ENCODE peak calls at places on chromosomes 7 and 10, in four cellular contexts. C is retinal pigment epithelial cell, M is GM23338, R is tibial nerve. P is an unnamed sample.

GRCh38 chr10:109205929-109206585 is 717.3 kb downstream of the XPNPEP1 start:
- DNase-seq in C (peak), M (no peak), R (no peak), P (peak)

GRCh38 chr7:43593010-43593409 is 10.1 kb downstream of the STK17A start:
- DNase-seq in C (no peak), M (no peak), R (no peak), P (no peak)

GRCh38 chr7:46191776-46192175 is 270.7 kb upstream of the IGFBP3 start:
- DNase-seq in C (no peak), M (no peak), R (no peak), P (no peak)

GRCh38 chr7:40880581-40880980 is 745.8 kb downstream of the SUGCT start:
- DNase-seq in C (no peak), M (no peak), R (no peak), P (peak)

GRCh38 chr7:5776894-5777645 is 4.4 kb downstream of the RNF216 start:
- DNase-seq in C (no peak), M (no peak), R (no peak), P (no peak)

GRCh38 chr10:121572857-121573540 is 25.2 kb downstream of the FGFR2 start:
- DNase-seq in C (no peak), M (no peak), R (no peak), P (no peak)

GRCh38 chr10:21166557-21167287 is 269.6 kb upstream of the NEBL start:
- DNase-seq in C (no peak), M (no peak), R (no peak), P (no peak)

GRCh38 chr10:50563906-50564305 is 59.9 kb downstream of the SGMS1 start:
- DNase-seq in C (no peak), M (peak), R (no peak), P (no peak)

GRCh38 chr7:82745117-82745516 is 301.5 kb upstream of the CACNA2D1 start:
- DNase-seq in C (no peak), M (peak), R (no peak), P (no peak)

GRCh38 chr10:5890519-5890878 is 456 bp downstream of the FBH1 start:
- DNase-seq in C (no peak), M (peak), R (no peak), P (no peak)

GRCh38 chr7:23106491-23106800 is 861 bp downstream of the KLHL7 start:
- DNase-seq in C (no peak), M (peak), R (no peak), P (no peak)

GRCh38 chr10:27794157-27794556 is 48.5 kb upstream of the MKX start:
- DNase-seq in C (no peak), M (peak), R (no peak), P (no peak)

GRCh38 chr10:104077282-104078151 is 8.2 kb downstream of the COL17A1 start:
- DNase-seq in C (no peak), M (peak), R (no peak), P (no peak)

GRCh38 chr7:37448637-37449331 is at the start of gene ELMO1:
- DNase-seq in C (no peak), M (peak), R (peak), P (no peak)

GRCh38 chr7:25407932-25408480 is 179.7 kb upstream of the NPVF start:
- DNase-seq in C (no peak), M (peak), R (no peak), P (no peak)

GRCh38 chr10:79904671-79905321 is 44.1 kb downstream of the SFTPD start:
- DNase-seq in C (no peak), M (peak), R (peak), P (no peak)

GRCh38 chr10:113381906-113382562 is 170.8 kb upstream of the HABP2 start:
- DNase-seq in C (no peak), M (no peak), R (no peak), P (no peak)

GRCh38 chr10:131617113-131617877 is 283.5 kb upstream of the PPP2R2D start:
- DNase-seq in C (no peak), M (peak), R (no peak), P (no peak)

GRCh38 chr7:107276220-107276827 is 107.5 kb downstream of the HBP1 start:
- DNase-seq in C (no peak), M (no peak), R (no peak), P (no peak)

DNA sequence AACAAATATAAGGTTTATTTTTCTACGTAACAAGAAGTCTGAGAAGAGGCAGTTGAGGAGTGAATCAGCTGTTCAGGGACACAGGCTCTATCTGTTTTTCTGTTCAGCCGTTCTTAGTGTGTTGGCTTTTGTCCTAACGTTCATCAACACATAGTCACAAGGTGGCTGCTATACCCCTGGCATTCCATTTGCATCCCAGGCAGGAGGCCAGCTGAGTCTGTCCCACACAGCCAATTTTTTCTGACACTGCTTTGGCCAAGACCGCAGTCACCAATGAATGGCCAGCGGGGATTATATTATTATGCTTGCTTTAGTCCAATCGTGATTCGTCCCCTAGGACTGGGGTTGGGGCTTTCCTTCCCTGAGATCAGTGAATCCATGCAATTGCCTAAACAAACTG is 143.4 kb upstream of the CHST15 start:
- DNase-seq in C (no peak), M (no peak), R (no peak), P (no peak)
- TF ChIP-seq CTCF in C (no peak), M (no peak), R (no peak), P (no peak)

GRCh38 chr10:7950981-7951847 is 103.3 kb upstream of the GATA3 start:
- DNase-seq in C (no peak), M (no peak), R (no peak), P (no peak)

GRCh38 chr10:7945025-7945424 is 109.5 kb upstream of the GATA3 start:
- DNase-seq in C (no peak), M (no peak), R (no peak), P (no peak)

GRCh38 chr10:7945469-7946187 is 108.9 kb upstream of the GATA3 start:
- DNase-seq in C (no peak), M (no peak), R (no peak), P (no peak)

GRCh38 chr10:7952251-7952650 is 102.2 kb upstream of the GATA3 start:
- DNase-seq in C (no peak), M (no peak), R (no peak), P (no peak)

DNA sequence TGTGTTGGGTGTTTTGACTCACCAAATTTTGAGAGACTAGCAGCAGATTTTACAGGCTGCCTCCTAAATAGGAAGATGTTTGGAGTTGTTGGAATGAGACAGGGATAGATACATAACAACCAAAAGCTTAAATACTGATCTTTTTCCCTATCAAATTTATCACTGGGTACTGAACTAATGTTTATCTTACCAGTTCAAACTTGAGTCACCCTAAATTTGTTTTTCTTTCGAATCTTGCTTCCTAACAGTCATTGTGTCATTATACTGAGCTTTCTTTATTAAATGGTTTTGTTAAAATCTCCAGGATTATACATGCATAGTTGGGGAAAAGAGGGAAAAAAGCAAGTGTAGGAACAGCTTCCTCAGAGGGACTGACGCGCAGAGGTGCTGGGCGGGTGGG is 105.9 kb upstream of the GATA3 start:
- DNase-seq in C (no peak), M (no peak), R (no peak), P (no peak)
- H3K4me3 ChIP-seq in C (no peak), M (no peak), R (no peak), P (no peak)

DNA sequence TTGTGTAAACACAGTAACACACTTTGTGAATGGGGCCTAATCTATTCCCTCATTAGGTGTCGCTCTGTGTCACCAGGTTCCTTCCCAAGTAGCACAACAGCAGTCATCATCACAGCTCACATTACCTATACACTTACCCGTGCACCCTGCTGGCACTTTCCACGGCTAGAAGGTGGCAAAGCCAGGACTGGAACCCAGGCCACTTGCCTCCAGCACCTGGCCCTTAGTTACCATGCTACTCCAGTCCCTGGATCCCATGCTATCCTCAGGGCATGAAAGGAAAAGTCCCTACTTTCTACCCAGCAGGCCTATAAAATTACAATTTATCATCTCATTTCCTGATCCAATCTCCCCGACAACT is 18.4 kb downstream of the SMURF1 start:
- DNase-seq in C (no peak), M (no peak), R (no peak), P (no peak)
- TF ChIP-seq CTCF in C (no peak), M (no peak), R (no peak), P (no peak)

DNA sequence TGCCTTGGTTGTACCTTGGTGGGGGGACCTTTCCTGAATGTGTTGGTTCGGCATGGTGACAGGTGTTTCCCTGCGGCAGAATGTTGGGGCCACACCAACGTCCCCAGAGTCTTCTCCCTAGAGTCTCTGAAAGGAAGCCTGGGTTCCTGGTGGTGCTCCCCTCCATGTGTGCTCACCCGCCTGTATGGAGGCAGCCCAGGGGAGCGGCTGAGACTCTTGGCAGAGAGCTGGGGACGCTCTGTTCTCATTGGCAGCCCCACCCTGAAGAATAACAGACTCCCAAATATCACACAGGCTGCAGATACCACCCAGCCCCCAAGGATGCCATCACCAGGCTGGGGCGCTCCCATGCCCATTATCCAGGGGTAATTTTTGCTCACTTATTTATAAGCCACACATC is 34.8 kb downstream of the CHST12 start:
- DNase-seq in C (no peak), M (no peak), R (no peak), P (no peak)
- H3K4me3 ChIP-seq in C (no peak), M (no peak), R (no peak), P (no peak)

GRCh38 chr10:92550924-92551323 is 23.0 kb downstream of the IDE start:
- DNase-seq in C (no peak), M (no peak), R (no peak), P (no peak)

GRCh38 chr10:92547676-92548075 is 26.2 kb downstream of the IDE start:
- DNase-seq in C (no peak), M (no peak), R (no peak), P (no peak)

GRCh38 chr10:92553959-92554358 is 19.9 kb downstream of the IDE start:
- DNase-seq in C (no peak), M (no peak), R (no peak), P (no peak)

DNA sequence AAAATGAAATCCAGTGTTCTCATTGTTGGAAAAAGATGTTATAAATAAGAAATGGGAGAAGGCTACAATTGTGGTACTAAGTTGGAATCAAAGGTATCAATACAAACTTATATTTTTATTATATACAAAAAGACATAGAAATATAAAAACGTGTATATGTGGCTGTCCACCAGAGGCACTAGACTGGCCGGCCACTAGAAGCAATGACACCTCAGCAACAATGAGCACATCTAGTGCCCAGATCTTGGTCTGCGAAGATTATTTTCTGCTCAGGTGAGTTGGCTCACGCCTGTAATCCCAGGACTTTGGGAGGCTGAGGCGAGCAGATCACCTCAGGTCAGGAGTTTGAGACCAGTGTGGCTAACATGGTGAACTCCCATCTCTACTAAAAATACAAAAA is 21.6 kb downstream of the IDE start:
- DNase-seq in C (no peak), M (no peak), R (no peak), P (no peak)
- TF ChIP-seq CTCF in C (peak), M (peak), R (no peak), P (peak)

GRCh38 chr10:71749396-71749795 is 23.9 kb downstream of the VSIR start:
- DNase-seq in C (no peak), M (no peak), R (no peak), P (no peak)
- H3K4me3 ChIP-seq in C (no peak), M (no peak), R (no peak), P (no peak)

GRCh38 chr10:102395677-102396197 is at the start of gene NFKB2:
- DNase-seq in C (no peak), M (no peak), R (no peak), P (no peak)
- TF ChIP-seq CTCF in C (no peak), M (no peak), R (no peak), P (no peak)

GRCh38 chr10:24518981-24519597 is 204.6 kb downstream of the ARHGAP21 start:
- DNase-seq in C (peak), M (peak), R (peak), P (peak)
- H3K4me3 ChIP-seq in C (no peak), M (no peak), R (no peak), P (no peak)